ENCODE peak calls at places on chromosomes 16 and 17, in seven cellular contexts. F, E, K, T, C, S and B are unnamed samples.

GRCh38 chr17:41464682-41465081 is 2.5 kb downstream of the KRT32 start:
- DNase-seq in F (peak), E (no peak), K (no peak), T (peak), C (peak), S (peak), B (peak)

GRCh38 chr17:57406131-57406980 is 150.0 kb downstream of the MSI2 start:
- DNase-seq in F (no peak), E (no peak), K (no peak), T (peak), C (peak), S (no peak), B (no peak)

GRCh38 chr16:80058236-80058635 is 457.7 kb upstream of the MAF start:
- DNase-seq in F (no peak), E (no peak), K (no peak), T (peak), C (no peak), S (no peak), B (no peak)

GRCh38 chr17:3531266-3532101 is 26.1 kb downstream of the TRPV3 start:
- DNase-seq in F (no peak), E (no peak), K (no peak), T (peak), C (no peak), S (no peak), B (no peak)

GRCh38 chr16:5412721-5413120 is 315.1 kb upstream of the EEF2KMT start:
- DNase-seq in F (peak), E (no peak), K (no peak), T (no peak), C (no peak), S (no peak), B (no peak)

GRCh38 chr17:35731239-35731931 is at the start of gene RASL10B:
- DNase-seq in F (no peak), E (peak), K (no peak), T (peak), C (no peak), S (no peak), B (no peak)

GRCh38 chr16:70725024-70725911 is 39.4 kb upstream of the MTSS2 start:
- DNase-seq in F (no peak), E (no peak), K (no peak), T (peak), C (no peak), S (no peak), B (no peak)

GRCh38 chr17:29176500-29177351 is 3.5 kb downstream of the MYO18A start:
- DNase-seq in F (no peak), E (peak), K (peak), T (peak), C (peak), S (no peak), B (peak)

GRCh38 chr17:67244621-67245072 is 349 bp downstream of the HELZ start:
- DNase-seq in F (no peak), E (no peak), K (no peak), T (peak), C (no peak), S (no peak), B (no peak)

GRCh38 chr16:55836158-55836611 is 3.3 kb upstream of the CES1 start:
- DNase-seq in F (no peak), E (no peak), K (no peak), T (no peak), C (no peak), S (no peak), B (no peak)

GRCh38 chr16:75218256-75219076 is at the start of gene CTRB1:
- DNase-seq in F (no peak), E (peak), K (peak), T (no peak), C (no peak), S (no peak), B (no peak)

GRCh38 chr16:89116341-89117238 is 22.9 kb downstream of the ACSF3 start:
- DNase-seq in F (no peak), E (no peak), K (peak), T (no peak), C (no peak), S (no peak), B (no peak)

GRCh38 chr16:23334421-23334853 is 32.3 kb downstream of the SCNN1B start:
- DNase-seq in F (no peak), E (no peak), K (peak), T (no peak), C (no peak), S (no peak), B (no peak)

GRCh38 chr16:20339744-20340143 is 12.4 kb upstream of the GP2 start:
- DNase-seq in F (no peak), E (no peak), K (no peak), T (no peak), C (no peak), S (no peak), B (no peak)

GRCh38 chr16:27945233-27945975 is 118.1 kb downstream of the GSG1L start:
- DNase-seq in F (no peak), E (no peak), K (no peak), T (no peak), C (no peak), S (no peak), B (no peak)

GRCh38 chr16:48123104-48123788 is 32.5 kb downstream of the ABCC12 start:
- DNase-seq in F (no peak), E (peak), K (no peak), T (no peak), C (peak), S (peak), B (no peak)

GRCh38 chr16:23484501-23485256 is 25.6 kb downstream of the GGA2 start:
- DNase-seq in F (no peak), E (no peak), K (no peak), T (no peak), C (no peak), S (no peak), B (no peak)

GRCh38 chr17:29094101-29094708 is 51.3 kb downstream of the PIPOX start:
- DNase-seq in F (no peak), E (no peak), K (no peak), T (no peak), C (no peak), S (no peak), B (no peak)

GRCh38 chr17:79109584-79109983 is 35.0 kb downstream of the ENGASE start:
- DNase-seq in F (no peak), E (no peak), K (no peak), T (no peak), C (peak), S (no peak), B (no peak)
- TF ChIP-seq CTCF in F (no peak), E (no peak), K (peak), T (no peak), C (peak), S (no peak), B (peak)

GRCh38 chr17:42680331-42680808 is 1.3 kb downstream of the CCR10 start:
- DNase-seq in F (no peak), E (peak), K (peak), T (no peak), C (no peak), S (no peak), B (no peak)
- TF ChIP-seq CTCF in F (no peak), E (no peak), K (no peak), T (no peak), C (no peak), S (no peak), B (no peak)

DNA sequence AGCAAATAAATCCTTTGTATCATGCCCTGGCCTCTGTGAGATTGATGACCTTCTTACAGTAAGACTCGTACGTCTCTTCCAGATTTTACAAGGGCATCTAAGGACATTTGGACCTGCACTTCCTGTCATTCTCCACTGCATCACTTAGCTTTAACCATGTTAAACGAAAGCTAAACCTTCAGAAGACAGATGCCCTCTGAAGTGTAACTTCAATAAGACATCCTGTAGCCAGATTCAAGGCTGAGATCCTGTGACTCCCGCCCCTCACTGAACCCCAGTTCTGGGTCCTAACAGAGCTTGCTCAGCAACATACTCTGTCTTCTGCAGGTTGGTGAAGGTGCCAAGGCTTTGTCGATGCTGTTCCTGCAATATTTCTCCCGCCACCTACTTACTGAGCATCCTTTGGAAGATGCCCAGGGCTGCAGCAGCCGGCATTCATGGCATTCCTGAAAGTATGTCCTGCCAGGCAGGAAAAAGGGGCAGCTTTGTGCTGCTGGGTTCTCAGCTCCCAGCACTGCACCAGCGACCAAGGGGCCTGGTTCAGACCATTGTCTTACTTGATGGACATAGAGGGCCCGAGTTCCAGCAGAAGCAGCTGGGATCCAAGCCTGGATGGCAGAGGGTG is 131.1 kb downstream of the AXIN2 start:
- DNase-seq in F (no peak), E (no peak), K (no peak), T (no peak), C (no peak), S (no peak), B (no peak)
- TF ChIP-seq CTCF in F (no peak), E (no peak), K (no peak), T (no peak), C (no peak), S (no peak), B (no peak)

GRCh38 chr17:18191071-18191667 is 7.5 kb downstream of the ALKBH5 start:
- DNase-seq in F (no peak), E (no peak), K (no peak), T (no peak), C (no peak), S (no peak), B (peak)

GRCh38 chr17:18194394-18194793 is 10.8 kb downstream of the ALKBH5 start:
- DNase-seq in F (no peak), E (no peak), K (no peak), T (no peak), C (no peak), S (no peak), B (no peak)

GRCh38 chr17:18194804-18195203 is 11.2 kb downstream of the ALKBH5 start:
- DNase-seq in F (no peak), E (no peak), K (no peak), T (no peak), C (no peak), S (no peak), B (no peak)

GRCh38 chr17:18190629-18191028 is 7.0 kb downstream of the ALKBH5 start:
- DNase-seq in F (no peak), E (no peak), K (no peak), T (no peak), C (no peak), S (no peak), B (no peak)

GRCh38 chr17:18191967-18192366 is 8.3 kb downstream of the ALKBH5 start:
- DNase-seq in F (no peak), E (no peak), K (no peak), T (no peak), C (no peak), S (no peak), B (no peak)
- TF ChIP-seq CTCF in F (no peak), E (peak), K (peak), T (no peak), C (peak), S (peak), B (no peak)

GRCh38 chr17:47847341-47848197 is 3.4 kb downstream of the SP6 start:
- DNase-seq in F (no peak), E (no peak), K (no peak), T (no peak), C (no peak), S (no peak), B (no peak)
- TF ChIP-seq CTCF in F (no peak), E (peak), K (peak), T (no peak), C (peak), S (peak), B (peak)

GRCh38 chr17:50697663-50698272 is 9.9 kb downstream of the ANKRD40 start:
- DNase-seq in F (no peak), E (no peak), K (no peak), T (no peak), C (peak), S (no peak), B (no peak)
- TF ChIP-seq CTCF in F (no peak), E (no peak), K (no peak), T (no peak), C (peak), S (no peak), B (peak)